ENCODE peak calls at places on chromosomes 4 and X, in seven cellular contexts. V is smooth muscle cell of the brain vasculature; W is body of pancreas; J is K562; A is stimulated activated effector memory CD8-positive, alpha-beta T cell treated with anti-CD3 and anti-CD28 coated beads, Interleukin-12 subunit alpha, Interleukin-12 subunit beta, amount 100 ng/mL, for 72 hours; C is SJSA1; T is type B pancreatic cell. Y is an unnamed sample.

GRCh38 chr4:94533405-94534223 is 81.9 kb downstream of the PDLIM5 start:
- DNase-seq in V (no peak), W (no peak), J (peak; percentile 48), A (no peak), C (no peak), T (no peak), Y (no peak)

GRCh38 chr4:75990129-75990528 is 616 bp downstream of the SDAD1 start:
- DNase-seq in V (no peak), W (no peak), J (no peak), A (no peak), C (no peak), T (no peak), Y (no peak)

GRCh38 chrX:22109442-22109841 is 77.3 kb downstream of the PHEX start:
- DNase-seq in V (no peak), W (no peak), J (no peak), A (no peak), C (no peak), T (no peak), Y (no peak)

GRCh38 chrX:53374222-53374820 is 48.1 kb downstream of the SMC1A start:
- DNase-seq in V (no peak), W (no peak), J (peak; percentile 81), A (no peak), C (no peak), T (no peak), Y (no peak)

GRCh38 chr4:77451530-77451929 is 154.1 kb upstream of the CXCL13 start:
- DNase-seq in V (no peak), W (no peak), J (no peak), A (no peak), C (no peak), T (no peak), Y (no peak)

GRCh38 chr4:165810726-165811125 is 62.3 kb upstream of the TLL1 start:
- DNase-seq in V (no peak), W (no peak), J (no peak), A (no peak), C (no peak), T (no peak), Y (no peak)

GRCh38 chr4:88008624-88009235 is 1.3 kb downstream of the PKD2 start:
- DNase-seq in V (no peak), W (no peak), J (no peak), A (peak; percentile 46), C (no peak), T (no peak), Y (no peak)

GRCh38 chrX:148049441-148049840 is 68.3 kb downstream of the FMR1NB start:
- DNase-seq in V (peak; percentile 4), W (no peak), J (peak; percentile 16), A (no peak), C (no peak), T (no peak), Y (no peak)

GRCh38 chrX:150366951-150367545 is 3.9 kb downstream of the MAMLD1 start:
- DNase-seq in V (no peak), W (no peak), J (no peak), A (no peak), C (no peak), T (no peak), Y (no peak)

GRCh38 chrX:66015152-66015827 is 24.6 kb downstream of the VSIG4 start:
- DNase-seq in V (no peak), W (no peak), J (peak; percentile 72), A (no peak), C (no peak), T (no peak), Y (peak; percentile 17)

GRCh38 chr4:6295495-6295894 is 25.8 kb downstream of the WFS1 start:
- DNase-seq in V (no peak), W (no peak), J (no peak), A (no peak), C (no peak), T (no peak), Y (no peak)

GRCh38 chrX:154046262-154046771 is 26.6 kb upstream of the IRAK1 start:
- DNase-seq in V (peak; percentile 26), W (no peak), J (no peak), A (no peak), C (peak; percentile 45), T (no peak), Y (no peak)

GRCh38 chr4:181509073-181509472 is 734.1 kb upstream of the TENM3 start:
- DNase-seq in V (no peak), W (no peak), J (no peak), A (no peak), C (no peak), T (no peak), Y (no peak)